ENCODE peak calls at places on chromosome 17, in ten cellular contexts. L is activated CD4-positive, alpha-beta T cell treated with anti-CD3 and anti-CD28 coated beads, Interleukin-2, amount 50 U/mL, for 24 hours; X is fibroblast of villous mesenchyme; Z is WERI-Rb-1; G is A172; K is neural progenitor cell; S is mucosa of gallbladder; B is PC-9; U is type B pancreatic cell; F is lung. P is an unnamed sample.
A peak's percentile ranks its signal among the peaks of the same experiment; 100 is the strongest.

GRCh38 chr17:37608369-37609169 is 649 bp downstream of the SYNRG start:
- DNase-seq in L (no peak), X (peak; percentile 51), Z (peak; percentile 58), G (peak; percentile 55), K (peak; percentile 87), S (no peak), B (no peak), U (no peak), F (no peak), P (no peak)

GRCh38 chr17:49378311-49378710 is 16.3 kb upstream of the ZNF652 start:
- DNase-seq in L (no peak), X (no peak), Z (no peak), G (no peak), K (no peak), S (no peak), B (no peak), U (no peak), F (no peak), P (no peak)

GRCh38 chr17:45364531-45365390 is 47.9 kb upstream of the MAP3K14 start:
- DNase-seq in L (no peak), X (no peak), Z (no peak), G (no peak), K (peak; percentile 66), S (no peak), B (no peak), U (no peak), F (no peak), P (no peak)

GRCh38 chr17:48374650-48375230 is 55.3 kb downstream of the SKAP1 start:
- DNase-seq in L (no peak), X (peak; percentile 4), Z (peak; percentile 78), G (peak; percentile 25), K (peak; percentile 74), S (peak; percentile 34), B (no peak), U (no peak), F (no peak), P (no peak)

GRCh38 chr17:73544333-73544732 is 99.9 kb downstream of the SDK2 start:
- DNase-seq in L (no peak), X (no peak), Z (no peak), G (no peak), K (no peak), S (no peak), B (no peak), U (no peak), F (no peak), P (no peak)

GRCh38 chr17:29622337-29623282 is at the start of gene CORO6:
- DNase-seq in L (peak; percentile 36), X (peak; percentile 42), Z (peak; percentile 46), G (peak; percentile 45), K (peak; percentile 92), S (no peak), B (no peak), U (peak; percentile 79), F (no peak), P (peak; percentile 28)

GRCh38 chr17:28151001-28151400 is 108.5 kb downstream of the NLK start:
- DNase-seq in L (no peak), X (no peak), Z (peak; percentile 47), G (no peak), K (peak; percentile 55), S (no peak), B (no peak), U (no peak), F (no peak), P (no peak)

GRCh38 chr17:51407576-51407975 is 147.2 kb downstream of the UTP18 start:
- DNase-seq in L (no peak), X (no peak), Z (peak; percentile 33), G (no peak), K (no peak), S (no peak), B (no peak), U (no peak), F (no peak), P (no peak)

GRCh38 chr17:36566081-36566480 is 21.4 kb downstream of the GGNBP2 start:
- DNase-seq in L (no peak), X (no peak), Z (no peak), G (no peak), K (no peak), S (no peak), B (no peak), U (no peak), F (no peak), P (no peak)

GRCh38 chr17:64653325-64653984 is 8.7 kb downstream of the SMURF2 start:
- DNase-seq in L (no peak), X (peak; percentile 77), Z (no peak), G (no peak), K (no peak), S (no peak), B (no peak), U (no peak), F (no peak), P (no peak)

GRCh38 chr17:16406742-16407674 is 8.4 kb upstream of the TRPV2 start:
- DNase-seq in L (no peak), X (peak; percentile 37), Z (no peak), G (no peak), K (peak; percentile 89), S (no peak), B (no peak), U (no peak), F (no peak), P (no peak)

GRCh38 chr17:67492824-67493490 is 115.9 kb downstream of the PITPNC1 start:
- DNase-seq in L (no peak), X (no peak), Z (no peak), G (no peak), K (no peak), S (no peak), B (no peak), U (no peak), F (no peak), P (no peak)

GRCh38 chr17:49616546-49617205 is 41.0 kb downstream of the NXPH3 start:
- DNase-seq in L (no peak), X (peak; percentile 78), Z (no peak), G (no peak), K (no peak), S (peak; percentile 60), B (no peak), U (no peak), F (peak; percentile 39), P (no peak)

GRCh38 chr17:81044764-81045589 is 10.0 kb downstream of the BAIAP2 start:
- DNase-seq in L (no peak), X (peak; percentile 86), Z (no peak), G (peak; percentile 85), K (no peak), S (peak; percentile 83), B (peak; percentile 43), U (no peak), F (peak; percentile 75), P (no peak)

GRCh38 chr17:53061446-53061845 is 761.3 kb upstream of the KIF2B start:
- DNase-seq in L (no peak), X (no peak), Z (no peak), G (no peak), K (no peak), S (no peak), B (no peak), U (no peak), F (no peak), P (peak; percentile 59)

GRCh38 chr17:81276781-81277180 is 18.3 kb downstream of the SLC38A10 start:
- DNase-seq in L (no peak), X (no peak), Z (no peak), G (no peak), K (no peak), S (no peak), B (no peak), U (no peak), F (no peak), P (no peak)

GRCh38 chr17:38892620-38893019 is 22.8 kb downstream of the LASP1 start:
- DNase-seq in L (no peak), X (no peak), Z (no peak), G (no peak), K (no peak), S (no peak), B (no peak), U (no peak), F (no peak), P (no peak)

GRCh38 chr17:17757944-17758343 is 76.7 kb downstream of the RAI1 start:
- DNase-seq in L (no peak), X (no peak), Z (no peak), G (no peak), K (no peak), S (no peak), B (no peak), U (no peak), F (no peak), P (no peak)

GRCh38 chr17:38628441-38628840 is 22.7 kb upstream of the SRCIN1 start:
- DNase-seq in L (no peak), X (peak; percentile 9), Z (peak; percentile 23), G (peak; percentile 63), K (no peak), S (no peak), B (peak; percentile 51), U (no peak), F (no peak), P (no peak)

GRCh38 chr17:42101513-42102292 is 3.4 kb upstream of the ZNF385C start:
- DNase-seq in L (no peak), X (peak; percentile 53), Z (peak; percentile 94), G (peak; percentile 60), K (peak; percentile 79), S (peak; percentile 69), B (no peak), U (no peak), F (peak; percentile 73), P (no peak)

GRCh38 chr17:67992541-67993152 is 3.6 kb downstream of the C17orf58 start:
- DNase-seq in L (no peak), X (no peak), Z (no peak), G (peak; percentile 48), K (peak; percentile 40), S (no peak), B (no peak), U (no peak), F (no peak), P (peak; percentile 2)

GRCh38 chr17:5220074-5220473 is 14.6 kb downstream of the SCIMP start:
- DNase-seq in L (no peak), X (no peak), Z (no peak), G (no peak), K (no peak), S (no peak), B (no peak), U (no peak), F (no peak), P (no peak)

GRCh38 chr17:77698903-77699615 is 259.4 kb upstream of the TNRC6C start:
- DNase-seq in L (no peak), X (no peak), Z (no peak), G (no peak), K (no peak), S (no peak), B (no peak), U (peak; percentile 54), F (no peak), P (no peak)

GRCh38 chr17:77924757-77925336 is 33.7 kb upstream of the TNRC6C start:
- DNase-seq in L (no peak), X (peak; percentile 14), Z (no peak), G (peak; percentile 27), K (peak; percentile 58), S (peak; percentile 41), B (no peak), U (no peak), F (no peak), P (no peak)

GRCh38 chr17:77419547-77420475 is 279.0 kb downstream of the SEC14L1 start:
- DNase-seq in L (no peak), X (no peak), Z (peak; percentile 66), G (peak; percentile 64), K (peak; percentile 88), S (no peak), B (peak; percentile 48), U (no peak), F (no peak), P (no peak)

GRCh38 chr17:1362964-1363363 is 37.1 kb downstream of the YWHAE start:
- DNase-seq in L (no peak), X (peak; percentile 57), Z (no peak), G (no peak), K (no peak), S (no peak), B (no peak), U (no peak), F (no peak), P (no peak)

GRCh38 chr17:43135454-43135819 is 10.3 kb upstream of the BRCA1 start:
- DNase-seq in L (no peak), X (no peak), Z (no peak), G (no peak), K (no peak), S (no peak), B (no peak), U (no peak), F (no peak), P (no peak)

GRCh38 chr17:78236362-78237127 is 5.1 kb downstream of the TMEM235 start:
- DNase-seq in L (no peak), X (no peak), Z (peak; percentile 70), G (no peak), K (no peak), S (no peak), B (no peak), U (no peak), F (no peak), P (no peak)

P was measured in foreskin keratinocyte.